ENCODE peak calls at places on chromosomes 4 and X, in four cellular contexts. T is type B pancreatic cell; K is stimulated activated CD4-positive, alpha-beta T cell treated with anti-CD3 and anti-CD28 coated beads, Interleukin-4, amount 100 ng/mL, for 24 hours; A is activated naive CD4-positive, alpha-beta T cell treated with anti-CD3 and anti-CD28 coated beads for 36 hours. Q is an unnamed sample.
A peak's percentile ranks its signal among the peaks of the same experiment; 100 is the strongest.

GRCh38 chr4:184450743-184451142 is 23.6 kb downstream of the IRF2 start:
- DNase-seq in T (no peak), K (no peak), A (no peak), Q (peak; percentile 69)

GRCh38 chr4:151260526-151260925 is 16.4 kb upstream of the PRSS48 start:
- DNase-seq in T (no peak), K (no peak), A (no peak), Q (no peak)

GRCh38 chr4:79334783-79335182 is 8.9 kb upstream of the NAA11 start:
- DNase-seq in T (no peak), K (no peak), A (no peak), Q (no peak)

GRCh38 chr4:182916483-182917181 is 554 bp downstream of the DCTD start:
- DNase-seq in T (no peak), K (peak; percentile 40), A (peak; percentile 48), Q (no peak)

GRCh38 chr4:99763635-99764101 is 53.0 kb upstream of the DAPP1 start:
- DNase-seq in T (no peak), K (peak; percentile 32), A (peak; percentile 38), Q (peak; percentile 84)

GRCh38 chrX:49884290-49884862 is 5.1 kb downstream of the USP27X start:
- DNase-seq in T (no peak), K (peak; percentile 51), A (peak; percentile 73), Q (peak; percentile 31)

GRCh38 chr4:18022572-18023039 is 1.1 kb upstream of the LCORL start:
- DNase-seq in T (no peak), K (no peak), A (no peak), Q (no peak)

GRCh38 chr4:155675709-155676429 is 9.2 kb downstream of the GUCY1A1 start:
- DNase-seq in T (no peak), K (no peak), A (no peak), Q (no peak)

GRCh38 chrX:108268434-108269080 is 169.7 kb downstream of the COL4A6 start:
- DNase-seq in T (no peak), K (no peak), A (no peak), Q (peak; percentile 1)

GRCh38 chr4:11268149-11268548 is 160.5 kb downstream of the HS3ST1 start:
- DNase-seq in T (no peak), K (no peak), A (no peak), Q (no peak)

GRCh38 chr4:13476915-13477314 is 7.2 kb downstream of the RAB28 start:
- DNase-seq in T (no peak), K (no peak), A (no peak), Q (no peak)

GRCh38 chrX:49912086-49912485 is 10.3 kb upstream of the CLCN5 start:
- DNase-seq in T (no peak), K (no peak), A (no peak), Q (no peak)

Q was measured in COLO829.